ENCODE peak calls at places on chromosome 7, in seven cellular contexts. P is neural crest cell, N is fibroblast of mammary gland, H is HCT116, S is prostate gland, C is ovary, F is GM12865. Y is an unnamed sample.

GRCh38 chr7:129840757-129841156 is 112.0 kb downstream of the UBE2H start:
- DNase-seq in P (no peak), N (no peak), H (no peak), S (no peak), C (no peak), F (no peak), Y (no peak)

GRCh38 chr7:50869108-50869716 is 86.5 kb upstream of the GRB10 start:
- DNase-seq in P (no peak), N (peak), H (peak), S (no peak), C (no peak), F (no peak), Y (no peak)

GRCh38 chr7:29976265-29976664 is 13.3 kb downstream of the SCRN1 start:
- DNase-seq in P (no peak), N (peak), H (no peak), S (no peak), C (no peak), F (no peak), Y (no peak)

GRCh38 chr7:29622335-29623265 is 59.0 kb downstream of the PRR15 start:
- DNase-seq in P (no peak), N (peak), H (peak), S (no peak), C (no peak), F (no peak), Y (no peak)

GRCh38 chr7:101162551-101163280 is 2.7 kb downstream of the VGF start:
- DNase-seq in P (peak), N (peak), H (no peak), S (no peak), C (peak), F (peak), Y (no peak)

GRCh38 chr7:542935-543789 is 23.5 kb upstream of the PDGFA start:
- DNase-seq in P (no peak), N (peak), H (no peak), S (no peak), C (no peak), F (no peak), Y (no peak)

GRCh38 chr7:139937685-139938084 is 108.6 kb downstream of the TBXAS1 start:
- DNase-seq in P (no peak), N (no peak), H (no peak), S (no peak), C (no peak), F (no peak), Y (no peak)

GRCh38 chr7:151249732-151250072 is 1.2 kb upstream of the SMARCD3 start:
- DNase-seq in P (no peak), N (no peak), H (peak), S (peak), C (peak), F (no peak), Y (no peak)

GRCh38 chr7:47720141-47720906 is 138.4 kb upstream of the TNS3 start:
- DNase-seq in P (no peak), N (peak), H (no peak), S (no peak), C (peak), F (peak), Y (no peak)

GRCh38 chr7:143345428-143345900 is 17.0 kb downstream of the FAM131B start:
- DNase-seq in P (peak), N (peak), H (peak), S (no peak), C (peak), F (peak), Y (peak)

GRCh38 chr7:128335730-128336129 is 8.0 kb downstream of the RBM28 start:
- DNase-seq in P (no peak), N (no peak), H (no peak), S (no peak), C (no peak), F (no peak), Y (no peak)

GRCh38 chr7:24911213-24911603 is 68.8 kb downstream of the OSBPL3 start:
- DNase-seq in P (no peak), N (no peak), H (no peak), S (no peak), C (no peak), F (peak), Y (no peak)

GRCh38 chr7:26013551-26014083 is 138.4 kb upstream of the NFE2L3 start:
- DNase-seq in P (no peak), N (no peak), H (no peak), S (no peak), C (no peak), F (peak), Y (no peak)

GRCh38 chr7:142168746-142169145 is 57.2 kb downstream of the MGAM2 start:
- DNase-seq in P (no peak), N (no peak), H (no peak), S (no peak), C (no peak), F (no peak), Y (no peak)

GRCh38 chr7:22732556-22733126 is 5.6 kb downstream of the IL6 start:
- DNase-seq in P (no peak), N (peak), H (peak), S (no peak), C (no peak), F (peak), Y (no peak)

GRCh38 chr7:136479922-136480321 is 388.5 kb upstream of the CHRM2 start:
- DNase-seq in P (no peak), N (no peak), H (no peak), S (no peak), C (no peak), F (no peak), Y (no peak)

GRCh38 chr7:40490603-40490924 is 355.8 kb downstream of the SUGCT start:
- DNase-seq in P (no peak), N (no peak), H (no peak), S (no peak), C (no peak), F (no peak), Y (no peak)

GRCh38 chr7:1754345-1754908 is 84.3 kb downstream of the ELFN1 start:
- DNase-seq in P (no peak), N (no peak), H (no peak), S (no peak), C (no peak), F (no peak), Y (no peak)

GRCh38 chr7:130721486-130722277 is 12.3 kb downstream of the KLF14 start:
- DNase-seq in P (peak), N (peak), H (peak), S (peak), C (peak), F (peak), Y (peak)

GRCh38 chr7:99143522-99143852 is 421 bp downstream of the SMURF1 start:
- DNase-seq in P (no peak), N (no peak), H (no peak), S (no peak), C (no peak), F (no peak), Y (no peak)

GRCh38 chr7:99142727-99143521 is 984 bp downstream of the SMURF1 start:
- DNase-seq in P (peak), N (peak), H (peak), S (peak), C (peak), F (peak), Y (peak)

GRCh38 chr7:99141334-99141733 is 2.6 kb downstream of the SMURF1 start:
- DNase-seq in P (no peak), N (no peak), H (no peak), S (no peak), C (no peak), F (no peak), Y (no peak)

GRCh38 chr7:99141756-99142726 is 1.9 kb downstream of the SMURF1 start:
- DNase-seq in P (peak), N (peak), H (no peak), S (peak), C (peak), F (peak), Y (peak)

GRCh38 chr7:99143853-99144672 is at the start of gene SMURF1:
- DNase-seq in P (peak), N (peak), H (no peak), S (peak), C (peak), F (peak), Y (peak)
- TF ChIP-seq CTCF in P (no peak), N (no peak), H (no peak), S (no peak), C (no peak), F (no peak), Y (no peak)

GRCh38 chr7:157238087-157238486 is 98.7 kb upstream of the DNAJB6 start:
- DNase-seq in P (peak), N (no peak), H (no peak), S (no peak), C (no peak), F (no peak), Y (no peak)
- TF ChIP-seq CTCF in P (peak), N (peak), H (no peak), S (no peak), C (no peak), F (no peak), Y (peak)

GRCh38 chr7:108226723-108227359 is 96.7 kb upstream of the LAMB4 start:
- DNase-seq in P (no peak), N (no peak), H (no peak), S (no peak), C (no peak), F (no peak), Y (no peak)

GRCh38 chr7:108224387-108224786 is 94.2 kb upstream of the LAMB4 start:
- DNase-seq in P (no peak), N (no peak), H (no peak), S (no peak), C (no peak), F (no peak), Y (no peak)

GRCh38 chr7:108227360-108227749 is 97.2 kb upstream of the LAMB4 start:
- DNase-seq in P (no peak), N (no peak), H (no peak), S (no peak), C (no peak), F (no peak), Y (no peak)

GRCh38 chr7:108222236-108222892 is 92.2 kb upstream of the LAMB4 start:
- DNase-seq in P (no peak), N (no peak), H (no peak), S (no peak), C (no peak), F (no peak), Y (no peak)

GRCh38 chr7:108225531-108226181 is 95.5 kb upstream of the LAMB4 start:
- DNase-seq in P (no peak), N (no peak), H (no peak), S (no peak), C (no peak), F (no peak), Y (no peak)
- TF ChIP-seq CTCF in P (no peak), N (no peak), H (no peak), S (no peak), C (no peak), F (no peak), Y (no peak)

GRCh38 chr7:158782638-158783490 is 46.4 kb downstream of the ESYT2 start:
- DNase-seq in P (no peak), N (peak), H (no peak), S (no peak), C (peak), F (no peak), Y (no peak)
- TF ChIP-seq CTCF in P (no peak), N (peak), H (peak), S (peak), C (peak), F (no peak), Y (peak)

DNA sequence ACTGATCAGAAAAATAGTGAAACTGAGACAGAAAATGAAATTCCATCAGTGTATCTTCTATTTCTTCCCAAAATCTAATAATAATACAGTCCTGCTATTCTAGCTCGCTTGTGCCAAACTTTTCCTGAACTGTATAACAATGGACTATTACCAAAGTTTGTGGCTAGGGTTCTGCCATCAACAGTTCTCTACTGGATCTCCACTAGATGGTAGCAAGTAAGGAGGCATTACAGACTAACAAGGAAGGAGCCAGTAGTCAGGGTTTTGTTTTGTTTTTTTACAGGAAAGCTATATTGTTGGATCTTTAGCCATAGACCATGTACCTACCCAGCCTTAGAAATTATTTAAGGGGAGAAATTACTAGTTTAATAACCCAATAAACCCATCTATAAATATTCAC is 10.8 kb downstream of the MTERF1 start:
- DNase-seq in P (no peak), N (no peak), H (no peak), S (no peak), C (no peak), F (no peak), Y (no peak)
- TF ChIP-seq CTCF in P (no peak), N (peak), H (no peak), S (no peak), C (no peak), F (no peak), Y (no peak)

GRCh38 chr7:6430271-6430940 is 17.3 kb downstream of the DAGLB start:
- DNase-seq in P (no peak), N (peak), H (no peak), S (no peak), C (no peak), F (no peak), Y (no peak)
- TF ChIP-seq CTCF in P (peak), N (peak), H (peak), S (no peak), C (no peak), F (no peak), Y (no peak)

GRCh38 chr7:32891046-32891799 is at the start of gene KBTBD2:
- DNase-seq in P (peak), N (peak), H (peak), S (peak), C (peak), F (peak), Y (peak)
- TF ChIP-seq CTCF in P (no peak), N (no peak), H (no peak), S (peak), C (peak), F (no peak), Y (peak)

Y was measured in GM10248.